ENCODE peak calls at places on chromosomes 4 and X, in ten cellular contexts. C is pancreas, J is fibroblast of lung, K is tibial artery, L is IMR-90, X is body of pancreas, D is brain microvascular endothelial cell, F is tibial nerve, H is foreskin fibroblast, M is AG04450. V is an unnamed sample.

GRCh38 chr4:41106694-41107419 is 107.5 kb downstream of the APBB2 start:
- DNase-seq in C (no peak), J (no peak), K (no peak), L (no peak), X (no peak), D (no peak), F (no peak), H (no peak), M (no peak), V (no peak)

GRCh38 chr4:121243476-121243875 is 79.4 kb upstream of the TNIP3 start:
- DNase-seq in C (no peak), J (peak; percentile 29), K (no peak), L (peak; percentile 9), X (no peak), D (no peak), F (no peak), H (peak; percentile 11), M (no peak), V (no peak)

GRCh38 chrX:148811236-148811635 is 310.8 kb downstream of the AFF2 start:
- DNase-seq in C (no peak), J (peak; percentile 52), K (no peak), L (peak; percentile 0), X (no peak), D (peak; percentile 0), F (no peak), H (no peak), M (no peak), V (no peak)

GRCh38 chr4:8587469-8588195 is 4.9 kb upstream of the CPZ start:
- DNase-seq in C (no peak), J (no peak), K (peak; percentile 23), L (no peak), X (no peak), D (no peak), F (no peak), H (no peak), M (no peak), V (no peak)

GRCh38 chr4:127134490-127134889 is 498.3 kb upstream of the INTU start:
- DNase-seq in C (no peak), J (no peak), K (no peak), L (no peak), X (no peak), D (no peak), F (no peak), H (no peak), M (no peak), V (no peak)

GRCh38 chrX:120517936-120518335 is 42.8 kb downstream of the CUL4B start:
- DNase-seq in C (no peak), J (peak; percentile 85), K (no peak), L (peak; percentile 83), X (no peak), D (peak; percentile 52), F (no peak), H (peak; percentile 61), M (peak; percentile 21), V (peak; percentile 71)

GRCh38 chr4:139329665-139330200 is 27.5 kb upstream of the NDUFC1 start:
- DNase-seq in C (no peak), J (no peak), K (no peak), L (no peak), X (no peak), D (no peak), F (no peak), H (no peak), M (no peak), V (no peak)

GRCh38 chr4:179114615-179115014 is 1672.4 kb upstream of the AGA start:
- DNase-seq in C (no peak), J (no peak), K (no peak), L (no peak), X (no peak), D (no peak), F (no peak), H (no peak), M (no peak), V (no peak)

GRCh38 chr4:37892641-37893040 is 1.8 kb downstream of the TBC1D1 start:
- DNase-seq in C (no peak), J (no peak), K (no peak), L (no peak), X (no peak), D (no peak), F (no peak), H (no peak), M (no peak), V (no peak)

DNA sequence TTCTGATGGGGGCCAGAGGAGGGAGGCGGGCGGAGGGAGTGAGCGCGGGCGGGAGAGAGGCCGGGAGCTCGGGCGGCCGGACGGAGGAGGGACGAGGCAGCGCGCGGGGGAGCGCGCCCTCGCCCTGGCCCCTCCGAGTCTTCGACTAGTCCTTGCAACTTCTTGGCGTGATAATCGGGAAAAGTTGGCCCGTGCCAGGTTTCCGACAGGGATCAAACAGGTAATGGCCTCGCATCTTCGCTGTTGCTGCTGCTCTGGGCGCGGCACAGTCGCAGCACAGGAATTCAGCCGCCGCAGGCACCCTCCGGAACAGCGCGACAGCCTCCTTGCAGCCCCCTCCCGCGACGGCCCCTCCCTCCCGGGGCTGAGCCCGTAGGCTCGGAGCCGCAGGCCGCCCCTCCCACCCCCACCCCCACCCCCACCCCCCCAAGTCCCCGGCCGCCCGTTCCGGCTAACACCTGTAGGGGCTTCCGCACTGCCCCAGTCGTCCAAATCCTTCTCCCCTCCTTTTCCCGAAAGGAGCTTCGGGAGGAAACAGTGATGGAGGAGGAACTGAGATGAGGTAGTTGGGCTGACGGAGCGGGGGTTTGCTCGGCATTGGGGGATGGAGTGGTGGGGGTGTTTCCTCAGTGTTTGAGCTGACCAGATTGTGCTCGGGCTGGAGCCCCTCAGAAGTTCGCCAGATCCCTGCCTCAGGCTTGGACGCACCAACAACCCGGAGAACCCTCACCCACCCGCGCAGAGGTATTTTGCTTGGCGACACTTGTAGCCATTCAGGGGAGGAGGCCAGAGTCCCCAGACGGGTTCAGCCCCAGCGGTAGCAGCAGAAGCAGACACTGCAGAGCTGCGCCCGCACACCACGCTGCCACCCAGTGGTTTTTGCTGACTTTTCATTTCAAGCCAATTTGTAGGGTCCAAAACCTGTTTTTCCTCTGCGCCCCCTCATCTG is at the start of gene FGF13:
- DNase-seq in C (peak; percentile 66), J (peak; percentile 27), K (peak; percentile 72), L (no peak), X (peak; percentile 21), D (no peak), F (no peak), H (no peak), M (no peak), V (peak; percentile 4)
- H3K4me3 ChIP-seq in C (peak within 1 kb of the TSS; percentile 33), J (peak within 1 kb of the TSS; percentile 41), K (peak within 1 kb of the TSS; percentile 60), L (no peak within 1 kb of the TSS), X (no peak within 1 kb of the TSS), D (peak within 1 kb of the TSS; percentile 37), F (peak within 1 kb of the TSS; percentile 40), H (no peak within 1 kb of the TSS), M (no peak within 1 kb of the TSS), V (peak within 1 kb of the TSS; percentile 34)

GRCh38 chrX:28058906-28059305 is 77.7 kb upstream of the DCAF8L1 start:
- DNase-seq in C (no peak), J (no peak), K (no peak), L (peak; percentile 26), X (no peak), D (peak; percentile 26), F (no peak), H (no peak), M (peak; percentile 1), V (peak; percentile 3)
- TF ChIP-seq CTCF in C (no peak), J (no peak), K (no peak), L (no peak), X (no peak), D (no peak), F (no peak), H (no peak), M (no peak), V (no peak)

GRCh38 chr4:95044204-95044848 is 286.6 kb downstream of the BMPR1B start:
- DNase-seq in C (no peak), J (peak; percentile 7), K (no peak), L (no peak), X (no peak), D (no peak), F (no peak), H (no peak), M (no peak), V (no peak)
- H3K4me3 ChIP-seq in C (no peak overlapping the region), J (no peak overlapping the region), K (no peak overlapping the region), L (no peak overlapping the region), X (no peak overlapping the region), D (no peak overlapping the region), F (no peak overlapping the region), H (no peak overlapping the region), M (no peak overlapping the region), V (no peak overlapping the region)

GRCh38 chr4:76585897-76586360 is 150.9 kb downstream of the SHROOM3 start:
- DNase-seq in C (peak; percentile 97), J (peak; percentile 83), K (peak; percentile 94), L (no peak), X (peak; percentile 96), D (peak; percentile 65), F (no peak), H (no peak), M (no peak), V (peak; percentile 45)
- TF ChIP-seq CTCF in C (no peak), J (no peak), K (no peak), L (no peak), X (no peak), D (peak; percentile 47), F (no peak), H (no peak), M (no peak), V (peak; percentile 39)

DNA sequence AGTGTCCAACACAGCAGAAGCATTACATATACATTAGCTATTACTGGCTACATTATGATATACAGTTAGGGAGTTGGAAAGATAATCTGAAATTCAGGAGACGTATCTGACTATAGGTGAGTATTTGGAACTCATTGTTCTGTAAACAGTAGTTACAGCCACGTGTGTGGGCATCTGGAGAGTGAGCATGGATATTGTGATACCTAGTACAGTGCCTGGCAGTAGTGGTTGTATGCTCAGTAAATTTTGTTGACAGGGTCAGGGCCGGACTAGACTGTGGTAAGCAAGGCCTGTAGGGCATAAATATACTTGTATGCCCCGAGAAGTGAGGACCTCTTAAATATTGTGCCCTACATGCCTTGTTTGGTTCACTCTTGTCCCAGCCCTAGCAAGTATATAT is 2.9 kb downstream of the F9 start:
- DNase-seq in C (no peak), J (no peak), K (no peak), L (no peak), X (no peak), D (no peak), F (no peak), H (no peak), M (no peak), V (no peak)
- H3K4me3 ChIP-seq in C (no peak overlapping the region), J (no peak overlapping the region), K (no peak overlapping the region), L (no peak overlapping the region), X (no peak overlapping the region), D (no peak overlapping the region), F (no peak overlapping the region), H (no peak overlapping the region), M (no peak overlapping the region), V (no peak overlapping the region)

V was measured in astrocyte of the spinal cord.